ENCODE peak calls at places on chromosome 15, in six cellular contexts. Q is body of pancreas, S is endothelial cell, H is lung, C is colonic mucosa, G is AG09309. T is an unnamed sample.

GRCh38 chr15:89898628-89899302 is 5.0 kb upstream of the AP3S2 start:
- DNase-seq in H (no peak), C (no peak), S (peak), Q (peak), G (no peak), T (no peak)

GRCh38 chr15:100167884-100168375 is 173.8 kb downstream of the ADAMTS17 start:
- DNase-seq in Q (no peak), H (no peak), G (no peak), S (no peak), C (no peak), T (no peak)

GRCh38 chr15:50134524-50135024 is 15.5 kb upstream of the ATP8B4 start:
- DNase-seq in G (no peak), S (no peak), H (no peak), C (no peak), Q (no peak), T (no peak)

GRCh38 chr15:90540768-90541167 is 11.0 kb downstream of the CRTC3 start:
- DNase-seq in S (no peak), Q (no peak), C (no peak), H (no peak), G (no peak), T (no peak)

GRCh38 chr15:78204351-78205309 is 29.7 kb downstream of the ACSBG1 start:
- DNase-seq in H (no peak), Q (peak), C (peak), S (no peak), G (no peak), T (no peak)

GRCh38 chr15:38905634-38906033 is 341.0 kb upstream of the RASGRP1 start:
- DNase-seq in Q (no peak), H (no peak), G (no peak), C (no peak), S (no peak), T (no peak)

GRCh38 chr15:25725758-25726157 is 137.4 kb downstream of the ATP10A start:
- DNase-seq in S (no peak), Q (no peak), C (no peak), H (no peak), G (no peak), T (no peak)

GRCh38 chr15:81001180-81002003 is 669 bp downstream of the TLNRD1 start:
- DNase-seq in H (peak), C (peak), G (no peak), S (peak), Q (peak), T (no peak)

GRCh38 chr15:92922405-92923002 is 22.4 kb downstream of the CHD2 start:
- DNase-seq in C (no peak), G (no peak), H (no peak), Q (no peak), S (no peak), T (no peak)

GRCh38 chr15:66934315-66934930 is 131.0 kb upstream of the SMAD3 start:
- DNase-seq in S (no peak), C (no peak), Q (no peak), H (no peak), G (no peak), T (no peak)

GRCh38 chr15:40092416-40093223 is 16.1 kb downstream of the BMF start:
- DNase-seq in H (no peak), G (peak), S (no peak), C (peak), Q (peak), T (no peak)

GRCh38 chr15:38826880-38827279 is 262.3 kb upstream of the RASGRP1 start:
- DNase-seq in G (no peak), C (no peak), Q (no peak), S (no peak), H (no peak), T (no peak)

GRCh38 chr15:90572893-90573292 is 43.2 kb downstream of the CRTC3 start:
- DNase-seq in C (no peak), Q (no peak), G (no peak), H (no peak), S (no peak), T (no peak)

GRCh38 chr15:66472176-66472999 is 25.2 kb downstream of the SNAPC5 start:
- DNase-seq in G (no peak), C (no peak), Q (no peak), S (no peak), H (no peak), T (no peak)

GRCh38 chr15:39583586-39584265 is 2.8 kb downstream of the THBS1 start:
- DNase-seq in C (peak), S (peak), Q (no peak), H (no peak), G (peak), T (no peak)

GRCh38 chr15:45795487-45796069 is 160.7 kb downstream of the SQOR start:
- DNase-seq in Q (peak), G (no peak), S (peak), C (peak), H (peak), T (peak)

GRCh38 chr15:98952381-98952803 is 55.2 kb downstream of the PGPEP1L start:
- DNase-seq in H (no peak), Q (peak), G (no peak), S (no peak), C (no peak), T (peak)

GRCh38 chr15:89362203-89363101 is 27.8 kb upstream of the POLG start:
- DNase-seq in Q (no peak), C (no peak), G (no peak), S (no peak), H (no peak), T (no peak)

GRCh38 chr15:98983333-98983732 is 24.3 kb downstream of the PGPEP1L start:
- DNase-seq in Q (peak), C (peak), S (no peak), H (peak), G (peak), T (peak)

GRCh38 chr15:85150130-85150480 is 168.4 kb downstream of the PDE8A start:
- DNase-seq in S (no peak), H (no peak), C (no peak), G (no peak), Q (no peak), T (no peak)

GRCh38 chr15:63945005-63945788 is 101.1 kb downstream of the DAPK2 start:
- DNase-seq in H (peak), G (no peak), C (peak), S (peak), Q (peak), T (no peak)

DNA sequence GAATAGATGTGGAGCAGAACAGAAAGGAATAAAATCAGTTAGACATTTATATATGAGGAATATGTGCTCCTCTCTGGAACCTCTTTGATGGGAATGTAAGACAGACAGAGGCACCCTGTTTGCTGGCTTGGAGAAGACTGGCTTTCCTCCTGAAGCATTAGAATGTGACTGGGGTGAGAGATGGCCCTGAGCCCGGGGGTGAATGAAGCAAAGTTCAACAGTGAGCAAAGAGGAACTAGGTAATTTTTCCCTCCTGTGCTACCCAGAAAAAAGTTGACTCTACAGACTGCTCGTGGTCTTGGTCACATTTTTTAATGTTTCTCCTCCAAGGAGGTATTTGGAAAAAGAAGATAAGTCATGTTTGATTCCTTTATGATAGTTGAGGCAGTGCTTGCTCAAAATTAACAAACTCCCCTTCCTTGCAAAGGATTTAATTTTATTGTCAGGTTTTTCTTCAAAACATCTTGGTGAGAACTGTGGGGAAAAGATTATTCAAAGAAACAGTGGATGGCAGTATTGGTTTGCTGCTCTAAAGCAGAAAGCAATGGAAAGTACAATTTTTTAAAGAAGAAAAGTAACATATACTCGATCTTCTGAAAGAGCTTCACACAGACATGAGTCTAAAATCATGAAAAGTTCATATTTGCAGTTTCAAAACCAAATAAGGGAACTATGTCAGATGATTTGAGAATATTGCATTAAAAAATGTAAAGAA is 370.4 kb upstream of the CDIN1 start:
- DNase-seq in S (no peak), Q (no peak), H (no peak), C (no peak), G (no peak), T (no peak)
- TF ChIP-seq CTCF in S (no peak), Q (no peak), H (no peak), C (no peak), G (peak), T (no peak)

DNA sequence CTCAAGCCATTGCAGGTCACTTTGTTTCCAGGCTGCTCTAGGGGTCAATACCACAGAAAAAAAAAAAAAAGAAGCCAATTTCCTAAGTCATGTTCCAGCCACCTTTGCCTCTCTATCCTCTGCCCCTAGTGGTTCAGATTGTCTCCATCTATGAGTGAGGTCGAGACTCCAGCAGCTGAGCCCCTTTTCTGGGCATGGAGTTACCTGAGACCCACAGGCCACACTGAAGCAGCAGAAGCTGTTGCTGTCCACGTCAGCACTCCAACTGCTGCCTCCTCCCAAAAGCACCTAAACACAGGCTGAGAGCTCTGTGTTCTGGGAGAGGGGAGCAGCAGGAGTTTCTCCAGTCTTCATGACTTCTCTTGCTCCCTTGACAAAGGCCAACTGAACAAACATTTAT is 355.7 kb downstream of the RSL24D1 start:
- DNase-seq in H (no peak), C (no peak), Q (no peak), S (no peak), G (no peak), T (peak)
- TF ChIP-seq CTCF in H (no peak), C (no peak), Q (no peak), S (no peak), G (no peak), T (no peak)

GRCh38 chr15:56675930-56676329 is 57.4 kb downstream of the ZNF280D start:
- DNase-seq in Q (no peak), C (no peak), G (no peak), H (no peak), S (no peak), T (no peak)

GRCh38 chr15:56678562-56678961 is 54.7 kb downstream of the ZNF280D start:
- DNase-seq in H (no peak), G (no peak), S (no peak), Q (no peak), C (no peak), T (no peak)

GRCh38 chr15:56667517-56667916 is 65.8 kb downstream of the ZNF280D start:
- DNase-seq in C (no peak), H (no peak), S (no peak), G (no peak), Q (no peak), T (no peak)

GRCh38 chr15:56677271-56677670 is 56.0 kb downstream of the ZNF280D start:
- DNase-seq in G (no peak), C (no peak), H (no peak), Q (no peak), S (no peak), T (peak)

GRCh38 chr15:56672721-56673120 is 60.6 kb downstream of the ZNF280D start:
- DNase-seq in Q (no peak), G (peak), C (no peak), S (no peak), H (no peak), T (no peak)
- TF ChIP-seq CTCF in Q (no peak), G (no peak), C (no peak), S (no peak), H (no peak), T (no peak)

GRCh38 chr15:26864664-26865191 is 2.1 kb upstream of the GABRA5 start:
- DNase-seq in G (peak), S (peak), Q (peak), C (no peak), H (no peak), T (no peak)
- TF ChIP-seq CTCF in G (peak), S (no peak), Q (peak), C (no peak), H (peak), T (peak)

DNA sequence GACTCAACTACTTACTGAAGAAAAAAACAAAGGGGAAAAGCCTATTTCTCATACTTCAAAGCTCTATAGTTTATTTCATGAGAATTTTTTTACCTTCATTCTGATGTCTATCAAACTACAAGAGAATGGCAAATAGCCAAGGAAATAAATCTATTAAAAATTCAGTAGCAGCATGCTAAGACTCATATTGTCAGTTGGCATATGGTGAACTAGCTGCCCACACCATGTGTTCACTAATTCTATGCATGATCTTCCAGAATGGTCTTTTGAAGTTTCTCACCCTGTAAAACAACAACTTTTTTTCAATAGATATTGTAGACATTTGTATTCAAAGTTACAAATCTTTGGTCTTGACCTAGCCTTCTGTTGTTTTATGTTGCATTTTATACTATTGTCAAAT is 386.2 kb downstream of the RSL24D1 start:
- DNase-seq in Q (no peak), G (no peak), H (no peak), C (no peak), S (no peak), T (no peak)
- TF ChIP-seq CTCF in Q (no peak), G (no peak), H (no peak), C (no peak), S (no peak), T (no peak)

GRCh38 chr15:26866298-26867198 is at the start of gene GABRA5:
- DNase-seq in G (no peak), S (peak), C (no peak), Q (peak), H (no peak), T (no peak)
- TF ChIP-seq CTCF in G (peak), S (no peak), C (no peak), Q (no peak), H (no peak), T (peak)

GRCh38 chr15:33197636-33198035 is 3.1 kb upstream of the FMN1 start:
- DNase-seq in S (no peak), Q (no peak), G (no peak), C (no peak), H (no peak), T (no peak)

GRCh38 chr15:33200903-33201302 is 6.4 kb upstream of the FMN1 start:
- DNase-seq in Q (no peak), S (no peak), H (no peak), G (no peak), C (no peak), T (no peak)

GRCh38 chr15:33204087-33204486 is 9.6 kb upstream of the FMN1 start:
- DNase-seq in S (no peak), Q (no peak), H (no peak), C (no peak), G (no peak), T (no peak)

GRCh38 chr15:33200444-33200843 is 5.9 kb upstream of the FMN1 start:
- DNase-seq in Q (no peak), C (no peak), G (no peak), S (no peak), H (no peak), T (no peak)

GRCh38 chr15:33201376-33202189 is 7.1 kb upstream of the FMN1 start:
- DNase-seq in Q (peak), G (no peak), C (peak), S (peak), H (peak), T (peak)
- TF ChIP-seq CTCF in Q (no peak), G (no peak), C (no peak), S (no peak), H (no peak), T (peak)

GRCh38 chr15:34732430-34732829 is 22.4 kb downstream of the GJD2 start:
- DNase-seq in Q (no peak), C (no peak), G (no peak), H (no peak), S (no peak), T (no peak)

GRCh38 chr15:34729056-34729455 is 25.7 kb downstream of the GJD2 start:
- DNase-seq in C (no peak), Q (no peak), S (no peak), H (no peak), G (no peak), T (no peak)

GRCh38 chr15:34733621-34734020 is 21.2 kb downstream of the GJD2 start:
- DNase-seq in G (no peak), H (no peak), Q (no peak), C (no peak), S (no peak), T (no peak)

GRCh38 chr15:34729886-34730285 is 24.9 kb downstream of the GJD2 start:
- DNase-seq in H (no peak), Q (no peak), G (no peak), S (no peak), C (no peak), T (no peak)

DNA sequence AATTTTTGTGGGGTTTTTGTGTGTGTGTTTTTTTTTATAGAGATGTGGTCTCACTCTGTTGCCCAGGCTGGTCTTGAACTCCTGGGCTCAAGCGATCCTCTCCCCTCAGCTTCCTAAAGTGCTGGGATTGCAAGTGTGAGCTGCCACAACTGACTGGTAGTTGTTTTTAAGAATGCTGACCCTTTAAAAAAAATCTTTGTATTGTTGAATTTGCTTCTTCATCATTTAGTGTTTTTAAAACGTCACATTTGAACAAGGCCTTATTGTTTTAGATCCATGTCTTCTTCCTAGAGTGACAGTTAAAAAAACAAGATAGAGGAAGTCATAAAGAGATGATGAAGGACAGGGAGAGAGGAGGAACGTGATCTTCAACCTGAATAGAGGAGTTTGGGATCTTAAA is 24.1 kb downstream of the GJD2 start:
- DNase-seq in G (no peak), S (no peak), H (no peak), Q (no peak), C (no peak), T (no peak)
- TF ChIP-seq CTCF in G (no peak), S (no peak), H (no peak), Q (no peak), C (no peak), T (no peak)